ENCODE peak calls at places on chromosomes 16 and 17, in five cellular contexts. C, U, H, L and Q are unnamed samples.

GRCh38 chr16:2214721-2214970 is at the start of gene PGP:
- DNase-seq in C (no peak), U (no peak), H (no peak), L (no peak), Q (no peak)

GRCh38 chr17:37488009-37488604 is 1.6 kb upstream of the DUSP14 start:
- DNase-seq in C (no peak), U (no peak), H (peak), L (peak), Q (no peak)

GRCh38 chr17:28760987-28761562 is 17.3 kb downstream of the TRAF4 start:
- DNase-seq in C (no peak), U (peak), H (peak), L (no peak), Q (no peak)

GRCh38 chr16:86584726-86585721 is 6.7 kb downstream of the FOXL1 start:
- DNase-seq in C (no peak), U (no peak), H (no peak), L (no peak), Q (no peak)

GRCh38 chr16:15963307-15963910 is 14.0 kb downstream of the ABCC1 start:
- DNase-seq in C (no peak), U (no peak), H (no peak), L (peak), Q (no peak)

GRCh38 chr16:23134274-23134673 is 15.0 kb downstream of the USP31 start:
- DNase-seq in C (no peak), U (no peak), H (no peak), L (no peak), Q (no peak)

GRCh38 chr16:4593069-4593468 is 21.6 kb downstream of the UBALD1 start:
- DNase-seq in C (no peak), U (peak), H (no peak), L (no peak), Q (peak)

GRCh38 chr16:89009343-89010209 is 32.6 kb upstream of the CBFA2T3 start:
- DNase-seq in C (peak), U (peak), H (peak), L (peak), Q (peak)

GRCh38 chr17:16377804-16378400 is 3.0 kb upstream of the UBB start:
- DNase-seq in C (no peak), U (no peak), H (no peak), L (no peak), Q (no peak)

GRCh38 chr17:7246779-7247178 is 4.5 kb upstream of the GABARAP start:
- DNase-seq in C (no peak), U (no peak), H (no peak), L (no peak), Q (no peak)

GRCh38 chr16:67800252-67801046 is 5.9 kb downstream of the RANBP10 start:
- DNase-seq in C (no peak), U (no peak), H (peak), L (no peak), Q (no peak)

GRCh38 chr17:3029213-3029913 is 34.0 kb downstream of the OR1D5 start:
- DNase-seq in C (no peak), U (peak), H (no peak), L (no peak), Q (no peak)
- H2BK12ac ChIP-seq in C (no peak), U (no peak), H (no peak), L (no peak), Q (no peak)

GRCh38 chr17:73801455-73802100 is 157.3 kb upstream of the SDK2 start:
- DNase-seq in C (no peak), U (no peak), H (no peak), L (no peak), Q (no peak)
- H2BK12ac ChIP-seq in C (no peak), U (no peak), H (no peak), L (no peak), Q (no peak)

GRCh38 chr16:58125041-58125440 is 4.1 kb downstream of the CFAP20 start:
- DNase-seq in C (no peak), U (no peak), H (no peak), L (no peak), Q (no peak)
- H2BK12ac ChIP-seq in C (no peak), U (no peak), H (no peak), L (no peak), Q (no peak)

DNA sequence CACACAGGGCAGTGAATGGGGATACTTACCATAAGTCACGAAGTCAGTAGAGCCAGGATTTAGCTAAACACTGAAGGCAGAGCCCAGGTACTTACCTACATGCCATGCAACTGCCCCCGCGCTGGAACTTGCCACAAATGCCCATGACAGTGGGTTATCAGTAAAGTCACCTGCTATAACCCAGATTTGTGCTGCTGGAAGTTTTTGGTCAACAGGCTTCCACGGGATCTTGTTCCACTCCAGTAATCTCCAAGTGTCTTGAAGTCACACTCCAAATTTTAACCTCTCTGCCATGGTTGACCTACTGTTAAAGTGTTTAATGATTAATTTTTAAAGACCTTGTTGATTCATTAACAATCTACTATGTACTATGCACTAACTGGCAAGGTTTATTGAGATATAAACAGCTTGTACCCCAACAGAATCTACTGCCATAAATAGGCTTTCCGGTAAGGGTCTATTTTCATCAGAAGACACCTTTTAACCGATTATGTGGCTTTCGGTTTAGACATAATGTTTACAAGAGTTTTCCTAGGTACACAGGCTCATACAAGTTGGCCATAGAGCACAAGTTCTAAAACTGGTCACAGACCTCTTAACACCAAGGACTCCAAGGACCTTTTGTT is 6.3 kb upstream of the SLC5A11 start:
- DNase-seq in C (no peak), U (no peak), H (no peak), L (no peak), Q (no peak)
- H2BK12ac ChIP-seq in C (no peak), U (no peak), H (no peak), L (no peak), Q (no peak)

GRCh38 chr17:57352658-57353057 is 96.3 kb downstream of the MSI2 start:
- DNase-seq in C (no peak), U (no peak), H (no peak), L (no peak), Q (no peak)

GRCh38 chr17:57350266-57350665 is 93.9 kb downstream of the MSI2 start:
- DNase-seq in C (no peak), U (no peak), H (no peak), L (no peak), Q (no peak)

GRCh38 chr17:57344261-57344660 is 87.9 kb downstream of the MSI2 start:
- DNase-seq in C (no peak), U (no peak), H (no peak), L (no peak), Q (no peak)

GRCh38 chr17:57354669-57355068 is 98.3 kb downstream of the MSI2 start:
- DNase-seq in C (no peak), U (no peak), H (no peak), L (no peak), Q (no peak)

DNA sequence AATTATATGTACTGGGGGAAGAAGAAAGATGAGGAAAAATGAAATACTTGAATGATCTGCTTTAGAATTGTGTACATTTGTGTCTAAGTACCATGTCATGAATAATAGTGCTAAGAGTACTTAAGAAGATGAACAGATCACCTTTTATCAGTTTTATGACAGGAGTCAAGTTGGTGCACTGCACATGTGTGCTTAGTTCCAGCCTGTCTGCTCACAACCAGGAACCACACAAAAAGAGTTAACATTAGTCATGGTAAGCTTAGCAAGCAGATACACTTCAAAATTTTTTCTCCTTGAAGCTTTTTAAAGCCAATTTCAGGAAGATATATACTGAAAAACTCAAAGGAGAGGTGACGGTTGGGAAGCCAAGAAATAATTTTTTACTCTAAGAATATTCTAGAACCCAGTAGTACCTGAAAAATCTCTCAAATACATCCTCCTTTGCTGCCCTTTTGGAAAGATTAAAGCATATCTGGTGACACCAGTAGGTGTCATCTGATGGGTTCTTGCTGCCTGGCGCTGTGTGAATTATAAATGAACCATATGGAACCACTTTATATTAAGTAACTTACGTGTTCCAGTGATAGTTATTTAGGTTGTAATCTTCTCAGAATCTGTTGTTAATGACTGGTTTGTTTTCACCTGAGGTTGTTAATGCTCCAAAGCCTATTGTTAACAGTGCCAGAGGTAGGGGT is 93.4 kb downstream of the MSI2 start:
- DNase-seq in C (no peak), U (no peak), H (no peak), L (no peak), Q (no peak)
- H2BK12ac ChIP-seq in C (no peak), U (no peak), H (no peak), L (no peak), Q (no peak)

DNA sequence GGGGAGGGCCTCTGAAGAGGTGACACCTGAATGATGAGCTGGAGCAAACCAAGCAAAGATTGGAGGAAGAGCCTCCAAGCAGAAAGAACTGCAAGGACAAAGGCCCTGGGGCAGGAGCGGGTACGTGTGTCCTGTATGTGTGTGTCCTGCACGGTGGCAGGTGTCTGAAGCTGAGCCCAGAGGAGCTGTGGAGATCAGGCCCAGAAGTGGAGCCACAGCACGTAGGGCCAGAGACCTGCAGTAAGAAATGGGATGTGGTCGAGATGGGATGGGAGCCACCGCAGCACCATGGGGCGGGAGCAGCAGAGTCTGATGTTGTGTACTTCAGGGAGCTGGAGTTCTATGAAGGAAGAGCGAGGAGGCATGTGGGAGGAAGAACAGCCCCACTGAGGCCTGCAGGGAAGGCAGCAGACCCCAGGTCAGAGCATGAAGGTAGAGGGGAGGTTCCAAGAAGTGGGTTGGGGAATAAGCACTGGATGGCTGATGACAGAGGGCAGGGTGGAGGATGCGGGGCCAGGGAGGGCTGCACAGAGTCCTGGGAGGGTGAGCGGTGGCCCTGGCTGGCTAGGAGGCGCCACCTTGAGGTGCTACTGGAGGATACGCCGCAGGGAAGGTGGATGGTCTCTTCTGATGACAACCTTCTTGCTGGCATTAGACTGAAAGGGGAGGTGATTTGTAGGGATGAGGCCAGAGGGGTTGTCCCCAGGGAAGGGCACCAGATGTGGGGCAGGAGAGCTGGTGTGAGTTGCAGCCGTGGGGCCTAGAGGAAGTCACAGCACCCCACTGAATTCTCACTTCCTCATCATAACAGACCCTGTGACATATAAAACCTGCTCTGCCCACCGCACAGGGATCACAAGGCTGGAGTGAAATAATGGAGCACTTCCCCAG is 10.6 kb upstream of the CETP start:
- DNase-seq in C (peak), U (peak), H (peak), L (peak), Q (peak)
- H2BK12ac ChIP-seq in C (no peak), U (no peak), H (no peak), L (no peak), Q (no peak)

DNA sequence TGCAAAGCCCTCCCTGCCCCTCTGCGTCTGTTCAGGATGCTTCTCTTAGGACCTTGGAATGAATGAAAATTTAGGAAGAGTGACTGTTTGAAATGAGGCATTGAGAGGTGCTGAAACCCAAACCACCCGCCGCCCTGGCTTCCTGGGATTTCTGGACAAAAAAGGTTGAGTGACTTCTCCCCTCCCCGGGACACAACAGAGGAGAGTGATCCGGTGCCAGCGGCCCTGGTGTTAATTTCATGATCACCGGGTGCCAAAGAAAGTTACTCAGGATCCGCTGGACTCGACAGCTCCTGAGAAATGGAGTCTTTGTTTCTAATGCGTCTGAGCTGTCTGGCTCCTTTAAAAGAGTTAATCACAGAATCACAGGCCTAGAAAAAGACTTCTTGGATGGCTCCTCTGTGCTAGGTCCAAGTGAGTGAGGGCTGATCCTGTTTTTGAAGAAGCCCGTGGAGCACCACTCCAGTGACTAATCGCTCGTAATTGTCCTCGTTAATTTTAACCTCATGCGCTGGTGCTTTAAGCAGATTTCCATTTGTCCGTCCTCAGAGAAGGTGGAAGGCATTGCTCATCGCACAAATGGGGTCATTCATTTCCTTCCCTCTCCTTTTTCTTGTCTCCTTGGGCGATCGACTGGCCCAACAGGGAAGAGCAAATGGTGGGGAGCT is 144.4 kb upstream of the ZFHX3 start:
- DNase-seq in C (no peak), U (no peak), H (no peak), L (no peak), Q (no peak)
- H2BK12ac ChIP-seq in C (no peak), U (no peak), H (no peak), L (no peak), Q (no peak)

DNA sequence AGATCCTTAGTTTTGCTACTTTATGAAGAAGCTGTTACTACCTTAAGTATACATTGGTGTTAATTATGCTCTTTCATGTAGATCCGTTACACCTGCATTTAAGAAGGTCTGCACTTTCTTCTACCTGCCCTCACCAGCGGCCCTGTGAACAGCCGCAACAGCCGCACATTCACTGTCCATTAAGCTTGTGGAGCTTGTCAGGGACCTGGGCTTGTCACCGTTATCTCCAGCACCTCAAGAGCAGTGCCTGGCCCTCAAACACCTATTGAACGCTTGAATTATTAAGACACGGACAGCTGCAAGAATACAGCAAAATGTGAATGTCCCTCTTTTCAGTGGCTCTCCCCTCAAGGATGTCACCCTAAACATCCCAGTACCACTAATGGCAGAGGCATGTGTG is 3.0 kb upstream of the MXRA7 start:
- DNase-seq in C (no peak), U (no peak), H (no peak), L (no peak), Q (no peak)
- H2BK12ac ChIP-seq in C (no peak), U (no peak), H (no peak), L (no peak), Q (no peak)

GRCh38 chr17:21209511-21210175 is 4.3 kb downstream of the TMEM11 start:
- DNase-seq in C (no peak), U (no peak), H (no peak), L (no peak), Q (no peak)
- H2BK12ac ChIP-seq in C (no peak), U (no peak), H (no peak), L (no peak), Q (no peak)